ENCODE peak calls at places on chromosomes 3 and 15, in seven cellular contexts. Q is PC-9, Z is lower lobe of right lung, D is WERI-Rb-1, M is AG04450, W is lung, U is SK-N-SH. I is an unnamed sample.

GRCh38 chr3:191431160-191431822 is 29.7 kb upstream of the PYDC2 start:
- DNase-seq in Z (no peak), D (no peak), Q (no peak), U (no peak), M (no peak), W (no peak), I (no peak)

GRCh38 chr15:65054333-65055200 is 9.4 kb downstream of the SLC51B start:
- DNase-seq in M (no peak), Z (peak; percentile 76), U (peak; percentile 92), W (peak; percentile 66), D (peak; percentile 79), Q (peak; percentile 71), I (no peak)

GRCh38 chr15:40934457-40934856 is 5.3 kb downstream of the DLL4 start:
- DNase-seq in Z (no peak), W (no peak), U (no peak), Q (no peak), M (no peak), D (no peak), I (no peak)

GRCh38 chr3:14371573-14372474 is 30.6 kb upstream of the SLC6A6 start:
- DNase-seq in Q (peak; percentile 90), M (no peak), W (peak; percentile 90), Z (peak; percentile 93), D (no peak), U (peak; percentile 90), I (no peak)

GRCh38 chr3:17645074-17645698 is 97.2 kb downstream of the TBC1D5 start:
- DNase-seq in W (no peak), U (peak; percentile 28), M (peak; percentile 36), Z (no peak), Q (peak; percentile 6), D (peak; percentile 20), I (no peak)

GRCh38 chr15:50137330-50137761 is 18.3 kb upstream of the ATP8B4 start:
- DNase-seq in W (no peak), U (no peak), D (no peak), M (peak; percentile 79), Q (no peak), Z (no peak), I (no peak)

GRCh38 chr15:79981861-79982455 is 11.0 kb upstream of the BCL2A1 start:
- DNase-seq in U (peak; percentile 19), Q (no peak), Z (no peak), D (no peak), M (no peak), W (no peak), I (no peak)

GRCh38 chr3:170278632-170279031 is 56.4 kb downstream of the PRKCI start:
- DNase-seq in Z (no peak), U (no peak), W (no peak), D (no peak), Q (no peak), M (no peak), I (no peak)

GRCh38 chr3:72282918-72283317 is 498.0 kb upstream of the PROK2 start:
- DNase-seq in Z (no peak), D (no peak), W (no peak), Q (no peak), U (no peak), M (no peak), I (no peak)

GRCh38 chr3:108416111-108416869 is 94.1 kb downstream of the MYH15 start:
- DNase-seq in Z (no peak), M (no peak), U (no peak), D (no peak), Q (no peak), W (no peak), I (no peak)

GRCh38 chr3:188153949-188154757 is at the start of gene LPP:
- DNase-seq in D (peak; percentile 78), Z (peak; percentile 91), W (peak; percentile 89), M (peak; percentile 39), U (peak; percentile 72), Q (peak; percentile 95), I (peak; percentile 90)

GRCh38 chr3:66602691-66603090 is 101.9 kb upstream of the LRIG1 start:
- DNase-seq in W (no peak), U (no peak), M (no peak), Z (no peak), D (no peak), Q (no peak), I (no peak)

GRCh38 chr15:77688270-77689058 is 55.8 kb upstream of the LINGO1 start:
- DNase-seq in Z (no peak), U (peak; percentile 55), W (no peak), M (no peak), D (no peak), Q (no peak), I (no peak)

GRCh38 chr15:53158995-53159394 is 368.9 kb upstream of the ONECUT1 start:
- DNase-seq in Q (no peak), M (no peak), D (no peak), Z (no peak), W (no peak), U (no peak), I (no peak)

GRCh38 chr15:72411544-72411943 is 13.4 kb downstream of the TMEM202 start:
- DNase-seq in D (no peak), Z (no peak), W (no peak), Q (no peak), M (no peak), U (no peak), I (no peak)

GRCh38 chr15:68384451-68385239 is 47.3 kb downstream of the ITGA11 start:
- DNase-seq in M (peak; percentile 55), D (no peak), W (no peak), Q (peak; percentile 37), U (peak; percentile 53), Z (peak; percentile 25), I (peak; percentile 73)

GRCh38 chr3:142118911-142119310 is 30.4 kb downstream of the TFDP2 start:
- DNase-seq in U (no peak), Z (no peak), Q (no peak), D (no peak), W (no peak), M (no peak), I (no peak)

GRCh38 chr3:184040010-184040409 is 8.5 kb downstream of the HTR3D start:
- DNase-seq in M (no peak), D (peak; percentile 72), W (no peak), Q (peak; percentile 44), U (peak; percentile 39), Z (no peak), I (no peak)

GRCh38 chr15:63369766-63370165 is 11.9 kb downstream of the CA12 start:
- DNase-seq in W (no peak), Z (no peak), D (no peak), M (no peak), U (no peak), Q (no peak), I (no peak)

GRCh38 chr15:25068696-25069095 is 113.9 kb downstream of the SNRPN start:
- DNase-seq in Z (no peak), Q (no peak), U (no peak), W (no peak), D (no peak), M (no peak), I (no peak)

GRCh38 chr3:8776406-8776805 is 7.0 kb upstream of the OXTR start:
- DNase-seq in W (no peak), D (no peak), Q (peak; percentile 15), Z (no peak), U (no peak), M (peak; percentile 68), I (no peak)

GRCh38 chr3:132231633-132232032 is 85.6 kb upstream of the ACP3 start:
- DNase-seq in M (no peak), Q (peak; percentile 12), Z (no peak), U (no peak), D (no peak), W (no peak), I (no peak)

GRCh38 chr3:24161841-24162240 is 216.8 kb downstream of the NR1D2 start:
- DNase-seq in D (no peak), Q (peak; percentile 25), U (no peak), M (no peak), W (no peak), Z (no peak), I (no peak)
- H3K4me3 ChIP-seq in D (peak overlapping the region; percentile 90), Q (no peak overlapping the region), U (no peak overlapping the region), M (no peak overlapping the region), W (no peak overlapping the region), Z (no peak overlapping the region), I (peak overlapping the region; percentile 43)

GRCh38 chr15:75335313-75335704 is 554 bp upstream of the COMMD4 start:
- DNase-seq in Q (no peak), D (no peak), M (no peak), Z (no peak), U (no peak), W (no peak), I (no peak)
- H3K27ac ChIP-seq in Q (peak overlapping the region; percentile 2), D (peak overlapping the region; percentile 94), M (no peak overlapping the region), Z (peak overlapping the region; percentile 79), U (peak overlapping the region; percentile 64), W (peak overlapping the region; percentile 76), I (peak overlapping the region; percentile 79)

GRCh38 chr15:96403932-96404331 is 73.4 kb downstream of the NR2F2 start:
- DNase-seq in D (no peak), U (no peak), M (no peak), Z (no peak), Q (no peak), W (no peak), I (no peak)
- TF ChIP-seq CTCF in D (no peak), U (no peak), M (no peak), Z (no peak), Q (no peak), W (no peak), I (no peak)

DNA sequence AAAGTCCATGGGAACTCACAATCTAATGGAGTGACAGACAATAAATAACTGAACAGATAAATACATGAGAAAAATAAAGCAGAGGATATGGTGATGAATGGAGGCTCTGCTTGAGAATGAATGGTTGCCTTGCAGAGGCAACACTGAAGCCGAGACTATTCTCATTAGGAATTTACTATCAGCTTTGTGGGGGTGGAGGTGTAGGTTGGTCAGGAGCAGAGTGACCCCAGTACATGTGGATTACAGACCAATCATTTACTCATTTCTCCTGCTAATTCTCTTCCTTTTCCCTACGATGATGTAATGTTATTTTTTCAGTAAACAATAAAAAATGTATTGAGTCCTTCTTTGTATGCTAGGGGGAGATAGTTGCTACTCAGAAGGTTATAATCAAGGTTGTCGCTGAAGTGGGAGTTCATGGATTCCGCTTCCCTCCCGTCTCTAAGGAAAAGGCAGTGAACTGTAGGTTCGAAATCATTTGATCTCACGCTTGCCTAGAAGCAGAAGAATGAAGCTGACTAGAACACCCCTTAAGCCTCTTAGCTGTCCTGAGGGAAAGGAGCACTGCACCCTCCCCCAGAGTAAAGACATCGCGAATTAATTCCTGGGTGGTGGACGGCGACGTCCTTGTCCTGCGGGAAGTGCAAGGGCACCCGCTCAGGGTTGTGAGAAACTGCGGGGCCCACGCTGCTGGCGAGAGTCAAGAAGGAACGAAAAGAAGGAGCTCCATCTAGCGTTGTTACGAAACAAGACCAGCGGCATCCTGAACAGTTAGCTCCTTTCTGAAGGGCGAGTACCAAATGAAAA is 213.1 kb upstream of the PFN2 start:
- DNase-seq in M (peak; percentile 46), D (peak; percentile 95), U (peak; percentile 63), Z (peak; percentile 62), Q (peak; percentile 58), W (peak; percentile 61), I (no peak)
- H3K4me3 ChIP-seq in M (peak overlapping the region; percentile 57), D (peak overlapping the region; percentile 35), U (peak overlapping the region; percentile 42), Z (peak overlapping the region; percentile 35), Q (peak overlapping the region; percentile 54), W (no peak overlapping the region), I (peak overlapping the region; percentile 67)

GRCh38 chr15:89142423-89142822 is 54.2 kb downstream of the ABHD2 start:
- DNase-seq in M (no peak), W (no peak), U (no peak), D (no peak), Z (no peak), Q (no peak), I (no peak)
- H3K27ac ChIP-seq in M (no peak overlapping the region), W (no peak overlapping the region), U (peak overlapping the region; percentile 35), D (no peak overlapping the region), Z (no peak overlapping the region), Q (no peak overlapping the region), I (peak overlapping the region; percentile 91)

GRCh38 chr3:535566-536416 is 339.2 kb downstream of the CHL1 start:
- DNase-seq in Z (peak; percentile 56), Q (no peak), W (no peak), M (no peak), D (peak; percentile 54), U (peak; percentile 70), I (no peak)
- TF ChIP-seq CTCF in Z (peak; percentile 38), Q (no peak), W (no peak), M (peak; percentile 33), D (peak; percentile 53), U (peak; percentile 51), I (no peak)

I was measured in coronary artery.